ENCODE peak calls at places on chromosomes 5 and 9, in nine cellular contexts. P is HFF-Myc, K is tibial artery, C is bronchial epithelial cell, Y is hepatocyte, H is heart right ventricle, B is right lobe of liver, G is OCI-LY7, X is PC-3. Z is an unnamed sample.

GRCh38 chr5:149559712-149560111 is 8.5 kb upstream of the CSNK1A1 start:
- DNase-seq in P (no peak), K (no peak), C (no peak), Y (no peak), H (no peak), B (no peak), G (no peak), X (no peak), Z (no peak)

GRCh38 chr5:127942246-127943060 is 141.1 kb upstream of the SLC12A2 start:
- DNase-seq in P (no peak), K (no peak), C (peak), Y (no peak), H (no peak), B (no peak), G (no peak), X (peak), Z (no peak)

GRCh38 chr5:958701-959571 is 49.7 kb upstream of the NKD2 start:
- DNase-seq in P (no peak), K (no peak), C (no peak), Y (no peak), H (no peak), B (peak), G (no peak), X (peak), Z (peak)

GRCh38 chr5:143376911-143377838 is 26.3 kb downstream of the NR3C1 start:
- DNase-seq in P (peak), K (no peak), C (peak), Y (peak), H (no peak), B (no peak), G (no peak), X (peak), Z (peak)

GRCh38 chr5:140576776-140577201 is 12.2 kb downstream of the SLC35A4 start:
- DNase-seq in P (no peak), K (no peak), C (no peak), Y (no peak), H (no peak), B (no peak), G (peak), X (no peak), Z (no peak)

GRCh38 chr9:120464857-120465421 is 115.0 kb downstream of the CDK5RAP2 start:
- DNase-seq in P (no peak), K (no peak), C (no peak), Y (no peak), H (no peak), B (no peak), G (no peak), X (no peak), Z (no peak)

GRCh38 chr5:113340537-113340936 is 94.3 kb downstream of the TSSK1B start:
- DNase-seq in P (no peak), K (no peak), C (no peak), Y (no peak), H (peak), B (no peak), G (no peak), X (peak), Z (no peak)

GRCh38 chr5:50888754-50889153 is 222.3 kb downstream of the PARP8 start:
- DNase-seq in P (no peak), K (no peak), C (peak), Y (no peak), H (no peak), B (no peak), G (no peak), X (no peak), Z (no peak)

GRCh38 chr5:53023969-53024368 is 34.8 kb downstream of the ITGA2 start:
- DNase-seq in P (no peak), K (no peak), C (peak), Y (no peak), H (no peak), B (no peak), G (no peak), X (peak), Z (no peak)

GRCh38 chr9:116774421-116774820 is 87.3 kb downstream of the TRIM32 start:
- DNase-seq in P (no peak), K (no peak), C (no peak), Y (no peak), H (no peak), B (no peak), G (no peak), X (no peak), Z (no peak)

GRCh38 chr5:57532513-57533497 is 50.2 kb upstream of the ACTBL2 start:
- DNase-seq in P (no peak), K (no peak), C (peak), Y (no peak), H (no peak), B (no peak), G (no peak), X (peak), Z (no peak)

GRCh38 chr9:94802795-94803194 is 76.3 kb downstream of the AOPEP start:
- DNase-seq in P (no peak), K (no peak), C (peak), Y (no peak), H (no peak), B (no peak), G (no peak), X (no peak), Z (peak)

GRCh38 chr9:34547960-34548603 is 25.3 kb upstream of the ENHO start:
- DNase-seq in P (no peak), K (peak), C (peak), Y (peak), H (peak), B (peak), G (peak), X (no peak), Z (peak)

GRCh38 chr9:16155878-16156277 is 603.0 kb downstream of the CCDC171 start:
- DNase-seq in P (no peak), K (no peak), C (no peak), Y (no peak), H (no peak), B (no peak), G (no peak), X (no peak), Z (no peak)

GRCh38 chr5:148620696-148621095 is 33.6 kb downstream of the HTR4 start:
- DNase-seq in P (no peak), K (no peak), C (no peak), Y (no peak), H (no peak), B (no peak), G (no peak), X (no peak), Z (no peak)

GRCh38 chr5:14741131-14741530 is 76.6 kb downstream of the OTULIN start:
- DNase-seq in P (no peak), K (no peak), C (no peak), Y (no peak), H (no peak), B (no peak), G (no peak), X (no peak), Z (no peak)

GRCh38 chr9:81557957-81558791 is 131.2 kb downstream of the TLE1 start:
- DNase-seq in P (peak), K (no peak), C (peak), Y (no peak), H (no peak), B (no peak), G (no peak), X (peak), Z (peak)

GRCh38 chr5:146878471-146879172 is at the start of gene PPP2R2B:
- DNase-seq in P (no peak), K (peak), C (no peak), Y (peak), H (peak), B (peak), G (no peak), X (peak), Z (no peak)

GRCh38 chr9:98318834-98319478 is 63.5 kb upstream of the TBC1D2 start:
- DNase-seq in P (no peak), K (no peak), C (peak), Y (no peak), H (no peak), B (no peak), G (no peak), X (peak), Z (no peak)

GRCh38 chr9:70404261-70404660 is 10.2 kb downstream of the KLF9 start:
- DNase-seq in P (no peak), K (no peak), C (no peak), Y (no peak), H (no peak), B (no peak), G (no peak), X (no peak), Z (no peak)

GRCh38 chr5:42715791-42716190 is 40.8 kb upstream of the CCDC152 start:
- DNase-seq in P (no peak), K (no peak), C (no peak), Y (no peak), H (no peak), B (no peak), G (no peak), X (peak), Z (no peak)

GRCh38 chr5:134626369-134627014 is 6.1 kb downstream of the SAR1B start:
- DNase-seq in P (peak), K (no peak), C (peak), Y (peak), H (no peak), B (no peak), G (no peak), X (peak), Z (no peak)

GRCh38 chr9:107193251-107193650 is 89.8 kb upstream of the RAD23B start:
- DNase-seq in P (no peak), K (no peak), C (no peak), Y (no peak), H (no peak), B (no peak), G (no peak), X (no peak), Z (no peak)

GRCh38 chr9:7770102-7770501 is 29.5 kb downstream of the DMAC1 start:
- DNase-seq in P (no peak), K (no peak), C (no peak), Y (no peak), H (no peak), B (no peak), G (no peak), X (no peak), Z (no peak)

GRCh38 chr9:107698779-107699564 is 209.4 kb upstream of the KLF4 start:
- DNase-seq in P (no peak), K (no peak), C (no peak), Y (no peak), H (no peak), B (no peak), G (no peak), X (no peak), Z (no peak)

GRCh38 chr5:61330341-61330878 is 1.6 kb upstream of the ZSWIM6 start:
- DNase-seq in P (no peak), K (no peak), C (peak), Y (no peak), H (peak), B (peak), G (no peak), X (peak), Z (peak)

GRCh38 chr5:96734871-96735325 is 72.7 kb downstream of the CAST start:
- DNase-seq in P (no peak), K (no peak), C (peak), Y (no peak), H (no peak), B (no peak), G (peak), X (no peak), Z (no peak)

GRCh38 chr5:136080113-136080482 is 51.3 kb downstream of the TGFBI start:
- DNase-seq in P (no peak), K (no peak), C (no peak), Y (no peak), H (no peak), B (no peak), G (no peak), X (no peak), Z (no peak)
- H3K4me3 ChIP-seq in P (peak), K (peak), C (peak), Y (no peak), H (peak), B (no peak), G (no peak), X (no peak), Z (peak)

GRCh38 chr9:35756743-35757526 is 2.9 kb upstream of the MSMP start:
- DNase-seq in P (no peak), K (peak), C (no peak), Y (peak), H (peak), B (peak), G (peak), X (peak), Z (no peak)

GRCh38 chr9:35754264-35754663 is at the start of gene MSMP:
- DNase-seq in P (no peak), K (no peak), C (no peak), Y (no peak), H (no peak), B (no peak), G (no peak), X (no peak), Z (no peak)

GRCh38 chr9:35755071-35755470 is 995 bp upstream of the MSMP start:
- DNase-seq in P (no peak), K (no peak), C (no peak), Y (no peak), H (no peak), B (no peak), G (no peak), X (no peak), Z (no peak)

GRCh38 chr9:35757527-35758275 is 3.6 kb upstream of the MSMP start:
- DNase-seq in P (no peak), K (peak), C (peak), Y (no peak), H (no peak), B (peak), G (no peak), X (peak), Z (no peak)

GRCh38 chr9:35756275-35756742 is 2.2 kb upstream of the MSMP start:
- DNase-seq in P (no peak), K (no peak), C (peak), Y (peak), H (peak), B (peak), G (no peak), X (peak), Z (no peak)
- TF ChIP-seq CTCF in P (peak), K (peak), C (peak), Y (peak), H (peak), B (peak), G (peak), X (peak), Z (peak)

DNA sequence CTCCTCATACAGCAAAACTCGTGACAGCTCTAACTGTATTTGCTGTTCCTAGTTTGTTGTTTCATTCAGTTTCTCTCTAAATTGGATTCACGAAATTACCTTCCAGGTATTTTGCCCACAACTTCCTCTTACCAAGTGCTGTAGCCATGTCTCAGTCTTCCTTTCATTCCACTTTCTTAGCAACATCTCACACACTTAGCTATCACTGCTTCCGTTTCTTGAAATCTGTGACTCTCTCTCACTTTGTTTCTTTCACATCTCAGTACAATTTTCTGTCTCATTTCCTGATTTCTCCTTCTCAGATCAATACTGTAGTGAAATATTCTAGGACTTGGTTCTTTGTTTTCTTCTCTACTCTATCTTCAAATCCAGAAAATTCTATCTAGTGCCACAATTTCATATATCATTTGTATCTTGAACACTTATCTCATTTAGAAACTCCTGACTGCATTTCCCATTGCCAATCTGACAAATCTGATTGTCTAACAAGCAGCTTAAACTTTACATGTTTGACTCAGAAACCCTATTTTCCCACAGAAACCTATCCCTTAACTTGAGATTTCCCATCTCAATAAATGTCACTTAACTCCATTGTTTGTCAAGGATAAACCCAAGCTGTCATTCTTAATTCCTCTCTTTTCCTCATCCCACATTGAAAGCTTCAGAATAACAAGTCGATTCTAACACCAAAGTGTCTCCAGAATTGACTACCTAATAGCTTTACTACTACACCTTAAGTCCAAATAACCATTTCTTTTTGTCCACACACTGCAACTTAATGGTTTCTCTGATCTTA is 303.1 kb downstream of the CDH12 start:
- DNase-seq in P (no peak), K (no peak), C (no peak), Y (no peak), H (no peak), B (no peak), G (no peak), X (no peak), Z (no peak)
- H3K4me3 ChIP-seq in P (no peak), K (no peak), C (no peak), Y (no peak), H (no peak), B (no peak), G (no peak), X (no peak), Z (no peak)

GRCh38 chr5:35246928-35247644 is 16.8 kb upstream of the PRLR start:
- DNase-seq in P (no peak), K (peak), C (no peak), Y (peak), H (peak), B (no peak), G (no peak), X (peak), Z (peak)
- TF ChIP-seq CTCF in P (no peak), K (peak), C (no peak), Y (peak), H (no peak), B (no peak), G (no peak), X (no peak), Z (peak)

DNA sequence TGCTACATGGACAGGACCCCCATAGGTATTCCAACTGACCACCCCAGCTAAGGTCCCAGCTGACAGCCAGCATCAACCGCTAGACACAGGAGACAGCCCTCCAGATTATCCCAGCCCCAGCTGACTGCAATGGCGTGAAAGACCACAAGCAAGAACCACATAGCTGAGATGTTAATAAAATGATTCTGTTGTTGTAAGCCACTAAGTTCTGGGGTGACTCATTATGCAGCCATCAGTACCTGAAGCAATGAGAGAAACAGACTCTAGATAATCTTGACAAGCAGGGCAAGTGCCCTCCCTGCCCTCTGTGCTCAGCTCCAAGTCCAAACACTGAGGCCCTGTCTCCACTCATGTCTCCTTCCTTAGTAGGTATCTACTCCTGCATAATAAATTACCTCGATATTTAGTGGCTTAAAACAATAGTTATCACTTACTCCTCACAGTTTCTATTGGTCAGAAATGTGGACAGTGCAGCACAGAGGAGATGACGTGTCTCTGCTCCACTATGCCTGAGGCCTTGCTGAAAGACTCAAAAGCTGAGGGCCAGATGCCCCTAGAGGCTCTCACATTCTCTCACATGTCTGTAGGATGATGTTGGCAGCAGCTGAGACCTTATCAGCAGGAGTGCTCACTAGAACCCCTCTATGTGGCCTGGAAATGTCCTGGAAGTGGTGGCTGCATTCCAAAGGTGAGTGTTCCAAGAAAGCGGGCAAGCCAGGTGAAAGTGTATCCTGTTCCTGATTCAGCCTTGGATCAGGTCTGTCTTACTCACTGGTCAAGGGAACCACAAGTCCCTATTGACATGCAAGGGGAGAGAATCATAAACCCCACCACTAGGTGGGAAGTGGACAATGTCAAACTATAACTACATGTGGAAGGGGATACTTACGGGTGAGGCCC is 2.5 kb downstream of the MGAT1 start:
- DNase-seq in P (no peak), K (peak), C (peak), Y (no peak), H (no peak), B (no peak), G (no peak), X (peak), Z (no peak)
- H3K4me3 ChIP-seq in P (no peak), K (no peak), C (no peak), Y (no peak), H (peak), B (peak), G (no peak), X (peak), Z (no peak)

DNA sequence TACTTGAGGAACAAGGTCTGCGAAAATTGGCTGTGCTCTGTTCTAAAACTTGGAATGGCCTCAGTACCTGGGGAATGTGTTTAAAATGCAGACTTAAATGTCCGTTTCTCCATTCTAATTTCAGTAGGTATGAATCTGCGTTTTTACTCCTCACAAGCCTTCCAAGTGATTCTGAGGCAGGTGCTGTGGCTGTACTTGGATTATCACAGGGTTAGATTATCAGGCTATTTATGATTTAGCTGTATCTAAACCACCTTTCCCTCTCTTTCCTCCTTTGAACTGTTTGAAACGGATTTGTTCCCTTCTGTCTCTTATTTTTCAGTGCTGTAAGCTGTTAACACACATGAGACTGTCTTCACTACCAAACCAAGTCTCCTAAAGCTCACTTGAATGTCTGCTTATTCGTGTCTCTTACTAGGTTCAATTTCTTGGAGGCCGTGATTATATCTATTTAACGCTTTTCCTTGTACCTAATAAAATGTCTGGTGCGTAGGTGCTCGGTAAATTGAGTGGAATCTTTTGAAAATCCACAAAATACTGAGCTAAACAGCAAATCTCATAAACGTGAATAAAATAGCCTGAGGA is 714 bp upstream of the CETN3 start:
- DNase-seq in P (no peak), K (no peak), C (no peak), Y (peak), H (no peak), B (no peak), G (peak), X (no peak), Z (no peak)
- TF ChIP-seq CTCF in P (no peak), K (no peak), C (no peak), Y (no peak), H (no peak), B (no peak), G (no peak), X (no peak), Z (no peak)